ENCODE peak calls at places on chromosomes 11 and 22, in seven cellular contexts. L is IMR-90; A is NT2/D1; X is astrocyte; S is ovary; D is lung; E is CD4-positive, CD25-positive, alpha-beta regulatory T cell. O is an unnamed sample.

GRCh38 chr11:124644426-124645280 is 22.0 kb downstream of the TBRG1 start:
- DNase-seq in L (peak; percentile 88), A (peak; percentile 52), X (peak; percentile 72), S (peak; percentile 67), D (peak; percentile 45), E (peak; percentile 34), O (peak; percentile 42)

GRCh38 chr11:74154621-74155281 is 16.1 kb downstream of the C2CD3 start:
- DNase-seq in L (no peak), A (no peak), X (peak; percentile 60), S (no peak), D (no peak), E (no peak), O (no peak)

GRCh38 chr11:77723024-77723423 is 85.4 kb upstream of the CLNS1A start:
- DNase-seq in L (no peak), A (no peak), X (no peak), S (no peak), D (no peak), E (no peak), O (no peak)

GRCh38 chr11:124950606-124951330 is 3.2 kb upstream of the CCDC15 start:
- DNase-seq in L (no peak), A (no peak), X (no peak), S (no peak), D (no peak), E (peak; percentile 82), O (no peak)

GRCh38 chr11:108997826-108998225 is 333.0 kb downstream of the DDX10 start:
- DNase-seq in L (peak; percentile 32), A (no peak), X (no peak), S (no peak), D (no peak), E (no peak), O (no peak)

GRCh38 chr22:31605851-31606585 is 56.0 kb downstream of the PISD start:
- DNase-seq in L (no peak), A (no peak), X (no peak), S (no peak), D (peak; percentile 17), E (no peak), O (no peak)

GRCh38 chr11:43992834-43993637 is 50.6 kb downstream of the C11orf96 start:
- DNase-seq in L (peak; percentile 53), A (no peak), X (no peak), S (peak; percentile 50), D (no peak), E (peak; percentile 10), O (no peak)

GRCh38 chr22:38162881-38163843 is 18.5 kb downstream of the PLA2G6 start:
- DNase-seq in L (no peak), A (no peak), X (no peak), S (no peak), D (no peak), E (no peak), O (no peak)

GRCh38 chr22:46515208-46516111 is 22.0 kb downstream of the CELSR1 start:
- DNase-seq in L (peak; percentile 45), A (no peak), X (peak; percentile 56), S (no peak), D (no peak), E (no peak), O (peak; percentile 43)

GRCh38 chr11:63769044-63769718 is 606 bp upstream of the ZFTA start:
- DNase-seq in L (no peak), A (no peak), X (no peak), S (peak; percentile 69), D (no peak), E (no peak), O (peak; percentile 72)

GRCh38 chr22:31496735-31497146 is 405 bp downstream of the SFI1 start:
- DNase-seq in L (no peak), A (no peak), X (no peak), S (no peak), D (no peak), E (peak; percentile 60), O (peak; percentile 33)

GRCh38 chr11:19259487-19260345 is 19.0 kb upstream of the E2F8 start:
- DNase-seq in L (peak; percentile 54), A (no peak), X (peak; percentile 4), S (peak; percentile 63), D (peak; percentile 64), E (peak; percentile 69), O (peak; percentile 68)

GRCh38 chr22:47051435-47052175 is 289.2 kb downstream of the TBC1D22A start:
- DNase-seq in L (no peak), A (no peak), X (no peak), S (no peak), D (no peak), E (no peak), O (no peak)

GRCh38 chr11:117663389-117663788 is 133.6 kb downstream of the DSCAML1 start:
- DNase-seq in L (no peak), A (no peak), X (no peak), S (no peak), D (no peak), E (no peak), O (no peak)

GRCh38 chr11:128579790-128580504 is 7.4 kb downstream of the ETS1 start:
- DNase-seq in L (peak; percentile 79), A (no peak), X (no peak), S (no peak), D (no peak), E (peak; percentile 51), O (no peak)

GRCh38 chr11:83257638-83258229 is 28.4 kb downstream of the CCDC90B start:
- DNase-seq in L (peak; percentile 73), A (no peak), X (peak; percentile 89), S (no peak), D (no peak), E (no peak), O (peak; percentile 15)

GRCh38 chr11:101915811-101916291 is 471 bp downstream of the ANGPTL5 start:
- DNase-seq in L (peak; percentile 36), A (no peak), X (peak; percentile 25), S (no peak), D (no peak), E (peak; percentile 4), O (no peak)

GRCh38 chr11:14183973-14184372 is 175.0 kb downstream of the RRAS2 start:
- DNase-seq in L (no peak), A (no peak), X (no peak), S (no peak), D (no peak), E (no peak), O (no peak)

GRCh38 chr22:23063539-23064380 is 6.6 kb upstream of the GNAZ start:
- DNase-seq in L (no peak), A (no peak), X (no peak), S (peak; percentile 29), D (no peak), E (no peak), O (no peak)

GRCh38 chr11:108592591-108593213 is 866 bp downstream of the EXPH5 start:
- DNase-seq in L (no peak), A (no peak), X (no peak), S (peak; percentile 42), D (peak; percentile 32), E (peak; percentile 34), O (no peak)

GRCh38 chr11:12808519-12808918 is 134.3 kb downstream of the TEAD1 start:
- DNase-seq in L (peak; percentile 76), A (no peak), X (peak; percentile 71), S (no peak), D (no peak), E (peak; percentile 7), O (no peak)

GRCh38 chr11:12811861-12812260 is 137.6 kb downstream of the TEAD1 start:
- DNase-seq in L (no peak), A (no peak), X (no peak), S (no peak), D (no peak), E (peak; percentile 44), O (no peak)

GRCh38 chr11:12807621-12808020 is 133.4 kb downstream of the TEAD1 start:
- DNase-seq in L (no peak), A (no peak), X (no peak), S (no peak), D (peak; percentile 47), E (no peak), O (no peak)

GRCh38 chr11:12812849-12813248 is 138.6 kb downstream of the TEAD1 start:
- DNase-seq in L (no peak), A (no peak), X (peak; percentile 36), S (peak; percentile 60), D (no peak), E (no peak), O (no peak)

GRCh38 chr11:12810497-12810896 is 136.3 kb downstream of the TEAD1 start:
- DNase-seq in L (peak; percentile 64), A (no peak), X (peak; percentile 92), S (peak; percentile 56), D (no peak), E (no peak), O (no peak)
- H3K4me1 ChIP-seq in L (peaks cover 49% of the 10 kb centered on the region), A (peaks cover 4% of the 10 kb centered on the region), X (peaks cover 65% of the 10 kb centered on the region), S (peaks cover 29% of the 10 kb centered on the region), D (peaks cover 19% of the 10 kb centered on the region), E (no peaks in the 10 kb centered on the region), O (peaks cover 66% of the 10 kb centered on the region)

GRCh38 chr11:134118016-134118415 is 49.1 kb downstream of the JAM3 start:
- DNase-seq in L (no peak), A (no peak), X (peak; percentile 31), S (no peak), D (no peak), E (no peak), O (no peak)

GRCh38 chr11:134120143-134120850 is 51.4 kb downstream of the JAM3 start:
- DNase-seq in L (peak; percentile 97), A (no peak), X (peak; percentile 97), S (peak; percentile 70), D (no peak), E (no peak), O (peak; percentile 64)

GRCh38 chr11:134124660-134125451 is 56.0 kb downstream of the JAM3 start:
- DNase-seq in L (peak; percentile 66), A (no peak), X (peak; percentile 64), S (peak; percentile 57), D (no peak), E (no peak), O (peak; percentile 51)

GRCh38 chr11:134119094-134119493 is 50.2 kb downstream of the JAM3 start:
- DNase-seq in L (peak; percentile 86), A (no peak), X (peak; percentile 90), S (no peak), D (no peak), E (no peak), O (no peak)

DNA sequence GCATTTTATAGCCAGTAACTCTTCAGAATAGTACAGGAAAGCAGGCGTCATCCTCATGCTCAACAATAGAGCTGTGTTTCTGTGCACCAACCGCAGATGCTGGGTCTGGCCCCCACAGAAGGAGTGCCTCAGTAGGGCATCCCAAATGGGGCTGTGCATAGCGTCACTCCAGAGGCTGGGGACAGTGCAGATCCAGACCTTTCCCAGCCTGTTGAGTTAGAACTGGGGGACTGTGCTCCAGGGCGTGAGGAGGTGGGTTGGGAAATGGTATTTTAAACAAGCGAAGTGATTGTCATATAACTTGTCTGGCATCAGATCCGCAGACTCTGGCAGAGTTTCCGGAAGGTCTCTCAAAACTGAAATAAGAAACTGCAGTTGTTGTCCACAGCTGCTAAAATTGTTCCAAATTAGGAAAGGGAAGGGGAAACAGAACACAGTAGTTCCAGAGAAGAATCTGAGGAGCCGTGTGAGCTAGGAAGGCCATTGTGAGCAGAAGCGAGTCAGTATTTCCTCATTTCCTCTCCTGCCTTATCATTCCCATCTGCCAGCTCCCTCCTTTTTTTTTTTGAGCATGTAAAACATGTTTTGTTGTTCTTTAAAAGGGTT is 52.2 kb downstream of the JAM3 start:
- DNase-seq in L (peak; percentile 52), A (no peak), X (peak; percentile 55), S (peak; percentile 46), D (no peak), E (no peak), O (peak; percentile 16)
- H3K4me1 ChIP-seq in L (peaks cover 20% of the 10 kb centered on the region), A (no peaks in the 10 kb centered on the region), X (peaks cover 40% of the 10 kb centered on the region), S (peaks cover 6% of the 10 kb centered on the region), D (peaks cover 8% of the 10 kb centered on the region), E (no peaks in the 10 kb centered on the region), O (peaks cover 45% of the 10 kb centered on the region)

GRCh38 chr22:39415506-39415905 is 15.9 kb downstream of the TAB1 start:
- DNase-seq in L (no peak), A (no peak), X (no peak), S (no peak), D (no peak), E (no peak), O (no peak)
- H3K4me1 ChIP-seq in L (peaks cover 5% of the 10 kb centered on the region), A (no peaks in the 10 kb centered on the region), X (no peaks in the 10 kb centered on the region), S (no peaks in the 10 kb centered on the region), D (no peaks in the 10 kb centered on the region), E (peaks cover 22% of the 10 kb centered on the region), O (peaks cover 50% of the 10 kb centered on the region)

GRCh38 chr11:2012440-2012839 is 14.8 kb upstream of the H19 start:
- DNase-seq in L (no peak), A (no peak), X (no peak), S (no peak), D (no peak), E (no peak), O (no peak)
- H3K4me1 ChIP-seq in L (no peaks in the 10 kb centered on the region), A (no peaks in the 10 kb centered on the region), X (no peaks in the 10 kb centered on the region), S (no peaks in the 10 kb centered on the region), D (no peaks in the 10 kb centered on the region), E (no peaks in the 10 kb centered on the region), O (no peaks in the 10 kb centered on the region)

O was measured in psoas muscle.